ENCODE peak calls at places on chromosome 11, in nine cellular contexts. One of them, this sample, is unnamed.

GRCh38 chr11:24866743-24867142 is 369.9 kb downstream of the LUZP2 start:
- DNase-seq in pancreas: no peak
- DNase-seq in activated CD4-positive, alpha-beta T cell treated with anti-CD3 and anti-CD28 coated beads, Interleukin-2, amount 10 ng/mL, durations not matched to agents 7 days and 5 days: no peak
- DNase-seq in non-pigmented ciliary epithelial cell: no peak
- DNase-seq in adipocyte: no peak
- DNase-seq in lower leg skin: no peak
- DNase-seq in Calu3: no peak
- DNase-seq in fibroblast of mammary gland: no peak
- DNase-seq in HT1080: no peak
- DNase-seq in this sample: no peak

GRCh38 chr11:8440649-8441048 is 153.4 kb downstream of the STK33 start:
- DNase-seq in pancreas: no peak
- DNase-seq in activated CD4-positive, alpha-beta T cell treated with anti-CD3 and anti-CD28 coated beads, Interleukin-2, amount 10 ng/mL, durations not matched to agents 7 days and 5 days: no peak
- DNase-seq in non-pigmented ciliary epithelial cell: no peak
- DNase-seq in adipocyte: no peak
- DNase-seq in lower leg skin: no peak
- DNase-seq in Calu3: no peak
- DNase-seq in fibroblast of mammary gland: no peak
- DNase-seq in HT1080: no peak
- DNase-seq in this sample: no peak

GRCh38 chr11:73656985-73657384 is 10.6 kb downstream of the PLEKHB1 start:
- DNase-seq in pancreas: no peak
- DNase-seq in activated CD4-positive, alpha-beta T cell treated with anti-CD3 and anti-CD28 coated beads, Interleukin-2, amount 10 ng/mL, durations not matched to agents 7 days and 5 days: no peak
- DNase-seq in non-pigmented ciliary epithelial cell: no peak
- DNase-seq in adipocyte: no peak
- DNase-seq in lower leg skin: no peak
- DNase-seq in Calu3: no peak
- DNase-seq in fibroblast of mammary gland: no peak
- DNase-seq in HT1080: no peak
- DNase-seq in this sample: no peak

GRCh38 chr11:14544611-14545010 is 24.4 kb upstream of the PSMA1 start:
- DNase-seq in pancreas: no peak
- DNase-seq in activated CD4-positive, alpha-beta T cell treated with anti-CD3 and anti-CD28 coated beads, Interleukin-2, amount 10 ng/mL, durations not matched to agents 7 days and 5 days: no peak
- DNase-seq in non-pigmented ciliary epithelial cell: no peak
- DNase-seq in adipocyte: peak; percentile 47
- DNase-seq in lower leg skin: no peak
- DNase-seq in Calu3: no peak
- DNase-seq in fibroblast of mammary gland: peak; percentile 74
- DNase-seq in HT1080: peak; percentile 30
- DNase-seq in this sample: peak; percentile 46

GRCh38 chr11:94544832-94545640 is 1.3 kb downstream of the FUT4 start:
- DNase-seq in pancreas: peak; percentile 58
- DNase-seq in activated CD4-positive, alpha-beta T cell treated with anti-CD3 and anti-CD28 coated beads, Interleukin-2, amount 10 ng/mL, durations not matched to agents 7 days and 5 days: peak; percentile 20
- DNase-seq in non-pigmented ciliary epithelial cell: no peak
- DNase-seq in adipocyte: no peak
- DNase-seq in lower leg skin: peak; percentile 46
- DNase-seq in Calu3: no peak
- DNase-seq in fibroblast of mammary gland: no peak
- DNase-seq in HT1080: no peak
- DNase-seq in this sample: no peak

GRCh38 chr11:120568572-120569307 is 57.2 kb downstream of the GRIK4 start:
- DNase-seq in pancreas: no peak
- DNase-seq in activated CD4-positive, alpha-beta T cell treated with anti-CD3 and anti-CD28 coated beads, Interleukin-2, amount 10 ng/mL, durations not matched to agents 7 days and 5 days: no peak
- DNase-seq in non-pigmented ciliary epithelial cell: no peak
- DNase-seq in adipocyte: no peak
- DNase-seq in lower leg skin: no peak
- DNase-seq in Calu3: no peak
- DNase-seq in fibroblast of mammary gland: no peak
- DNase-seq in HT1080: no peak
- DNase-seq in this sample: no peak

GRCh38 chr11:113505046-113505445 is 29.8 kb upstream of the DRD2 start:
- DNase-seq in pancreas: no peak
- DNase-seq in activated CD4-positive, alpha-beta T cell treated with anti-CD3 and anti-CD28 coated beads, Interleukin-2, amount 10 ng/mL, durations not matched to agents 7 days and 5 days: no peak
- DNase-seq in non-pigmented ciliary epithelial cell: no peak
- DNase-seq in adipocyte: no peak
- DNase-seq in lower leg skin: no peak
- DNase-seq in Calu3: no peak
- DNase-seq in fibroblast of mammary gland: no peak
- DNase-seq in HT1080: peak; percentile 34
- DNase-seq in this sample: no peak

GRCh38 chr11:34086554-34087278 is 18.7 kb upstream of the NAT10 start:
- DNase-seq in pancreas: no peak
- DNase-seq in activated CD4-positive, alpha-beta T cell treated with anti-CD3 and anti-CD28 coated beads, Interleukin-2, amount 10 ng/mL, durations not matched to agents 7 days and 5 days: no peak
- DNase-seq in non-pigmented ciliary epithelial cell: no peak
- DNase-seq in adipocyte: no peak
- DNase-seq in lower leg skin: no peak
- DNase-seq in Calu3: no peak
- DNase-seq in fibroblast of mammary gland: peak; percentile 40
- DNase-seq in HT1080: no peak
- DNase-seq in this sample: no peak

GRCh38 chr11:34356918-34357645 is 728 bp downstream of the ABTB2 start:
- DNase-seq in pancreas: peak; percentile 70
- DNase-seq in activated CD4-positive, alpha-beta T cell treated with anti-CD3 and anti-CD28 coated beads, Interleukin-2, amount 10 ng/mL, durations not matched to agents 7 days and 5 days: peak; percentile 45
- DNase-seq in non-pigmented ciliary epithelial cell: no peak
- DNase-seq in adipocyte: peak; percentile 80
- DNase-seq in lower leg skin: peak; percentile 43
- DNase-seq in Calu3: peak; percentile 51
- DNase-seq in fibroblast of mammary gland: peak; percentile 55
- DNase-seq in HT1080: peak; percentile 48
- DNase-seq in this sample: no peak

GRCh38 chr11:13136272-13136596 is 127.1 kb downstream of the RASSF10 start:
- DNase-seq in pancreas: no peak
- DNase-seq in activated CD4-positive, alpha-beta T cell treated with anti-CD3 and anti-CD28 coated beads, Interleukin-2, amount 10 ng/mL, durations not matched to agents 7 days and 5 days: no peak
- DNase-seq in non-pigmented ciliary epithelial cell: no peak
- DNase-seq in adipocyte: no peak
- DNase-seq in lower leg skin: no peak
- DNase-seq in Calu3: no peak
- DNase-seq in fibroblast of mammary gland: no peak
- DNase-seq in HT1080: no peak
- DNase-seq in this sample: no peak

GRCh38 chr11:31487848-31488247 is 21.6 kb downstream of the IMMP1L start:
- DNase-seq in pancreas: peak; percentile 16
- DNase-seq in activated CD4-positive, alpha-beta T cell treated with anti-CD3 and anti-CD28 coated beads, Interleukin-2, amount 10 ng/mL, durations not matched to agents 7 days and 5 days: peak; percentile 29
- DNase-seq in non-pigmented ciliary epithelial cell: no peak
- DNase-seq in adipocyte: peak; percentile 75
- DNase-seq in lower leg skin: no peak
- DNase-seq in Calu3: peak; percentile 15
- DNase-seq in fibroblast of mammary gland: peak; percentile 75
- DNase-seq in HT1080: peak; percentile 21
- DNase-seq in this sample: peak; percentile 10

GRCh38 chr11:15757299-15757698 is 599.0 kb downstream of the SOX6 start:
- DNase-seq in pancreas: no peak
- DNase-seq in activated CD4-positive, alpha-beta T cell treated with anti-CD3 and anti-CD28 coated beads, Interleukin-2, amount 10 ng/mL, durations not matched to agents 7 days and 5 days: no peak
- DNase-seq in non-pigmented ciliary epithelial cell: no peak
- DNase-seq in adipocyte: no peak
- DNase-seq in lower leg skin: no peak
- DNase-seq in Calu3: no peak
- DNase-seq in fibroblast of mammary gland: no peak
- DNase-seq in HT1080: peak; percentile 5
- DNase-seq in this sample: no peak

GRCh38 chr11:117843666-117844484 is 19.3 kb upstream of the FXYD2 start:
- DNase-seq in pancreas: peak; percentile 84
- DNase-seq in activated CD4-positive, alpha-beta T cell treated with anti-CD3 and anti-CD28 coated beads, Interleukin-2, amount 10 ng/mL, durations not matched to agents 7 days and 5 days: peak; percentile 84
- DNase-seq in non-pigmented ciliary epithelial cell: no peak
- DNase-seq in adipocyte: peak; percentile 85
- DNase-seq in lower leg skin: peak; percentile 74
- DNase-seq in Calu3: peak; percentile 76
- DNase-seq in fibroblast of mammary gland: peak; percentile 70
- DNase-seq in HT1080: peak; percentile 53
- DNase-seq in this sample: peak; percentile 16

GRCh38 chr11:73965076-73965763 is 14.4 kb downstream of the DNAJB13 start:
- DNase-seq in pancreas: no peak
- DNase-seq in activated CD4-positive, alpha-beta T cell treated with anti-CD3 and anti-CD28 coated beads, Interleukin-2, amount 10 ng/mL, durations not matched to agents 7 days and 5 days: no peak
- DNase-seq in non-pigmented ciliary epithelial cell: no peak
- DNase-seq in adipocyte: no peak
- DNase-seq in lower leg skin: no peak
- DNase-seq in Calu3: no peak
- DNase-seq in fibroblast of mammary gland: peak; percentile 32
- DNase-seq in HT1080: peak; percentile 26
- DNase-seq in this sample: no peak

GRCh38 chr11:72813740-72814138 is 472 bp upstream of the ATG16L2 start:
- DNase-seq in pancreas: no peak
- DNase-seq in activated CD4-positive, alpha-beta T cell treated with anti-CD3 and anti-CD28 coated beads, Interleukin-2, amount 10 ng/mL, durations not matched to agents 7 days and 5 days: peak; percentile 80
- DNase-seq in non-pigmented ciliary epithelial cell: no peak
- DNase-seq in adipocyte: peak; percentile 92
- DNase-seq in lower leg skin: no peak
- DNase-seq in Calu3: peak; percentile 86
- DNase-seq in fibroblast of mammary gland: peak; percentile 68
- DNase-seq in HT1080: peak; percentile 77
- DNase-seq in this sample: no peak

GRCh38 chr11:67632175-67632981 is 2.6 kb upstream of the NUDT8 start:
- DNase-seq in pancreas: peak; percentile 87
- DNase-seq in activated CD4-positive, alpha-beta T cell treated with anti-CD3 and anti-CD28 coated beads, Interleukin-2, amount 10 ng/mL, durations not matched to agents 7 days and 5 days: no peak
- DNase-seq in non-pigmented ciliary epithelial cell: no peak
- DNase-seq in adipocyte: no peak
- DNase-seq in lower leg skin: no peak
- DNase-seq in Calu3: no peak
- DNase-seq in fibroblast of mammary gland: no peak
- DNase-seq in HT1080: no peak
- DNase-seq in this sample: no peak

GRCh38 chr11:100674212-100674611 is 12.9 kb upstream of the ARHGAP42 start:
- DNase-seq in pancreas: no peak
- DNase-seq in activated CD4-positive, alpha-beta T cell treated with anti-CD3 and anti-CD28 coated beads, Interleukin-2, amount 10 ng/mL, durations not matched to agents 7 days and 5 days: no peak
- DNase-seq in non-pigmented ciliary epithelial cell: no peak
- DNase-seq in adipocyte: no peak
- DNase-seq in lower leg skin: no peak
- DNase-seq in Calu3: no peak
- DNase-seq in fibroblast of mammary gland: peak; percentile 67
- DNase-seq in HT1080: no peak
- DNase-seq in this sample: no peak

GRCh38 chr11:65386307-65387081 is at the start of gene FRMD8:
- DNase-seq in pancreas: peak; percentile 89
- DNase-seq in activated CD4-positive, alpha-beta T cell treated with anti-CD3 and anti-CD28 coated beads, Interleukin-2, amount 10 ng/mL, durations not matched to agents 7 days and 5 days: peak; percentile 88
- DNase-seq in non-pigmented ciliary epithelial cell: no peak
- DNase-seq in adipocyte: peak; percentile 97
- DNase-seq in lower leg skin: peak; percentile 90
- DNase-seq in Calu3: peak; percentile 88
- DNase-seq in fibroblast of mammary gland: peak; percentile 69
- DNase-seq in HT1080: peak; percentile 73
- DNase-seq in this sample: peak; percentile 35

GRCh38 chr11:119404872-119405271 is 18.1 kb downstream of the THY1 start:
- DNase-seq in pancreas: no peak
- DNase-seq in activated CD4-positive, alpha-beta T cell treated with anti-CD3 and anti-CD28 coated beads, Interleukin-2, amount 10 ng/mL, durations not matched to agents 7 days and 5 days: no peak
- DNase-seq in non-pigmented ciliary epithelial cell: no peak
- DNase-seq in adipocyte: peak; percentile 31
- DNase-seq in lower leg skin: no peak
- DNase-seq in Calu3: no peak
- DNase-seq in fibroblast of mammary gland: no peak
- DNase-seq in HT1080: no peak
- DNase-seq in this sample: no peak

GRCh38 chr11:130528301-130528651 is 79.8 kb downstream of the ADAMTS15 start:
- DNase-seq in pancreas: no peak
- DNase-seq in activated CD4-positive, alpha-beta T cell treated with anti-CD3 and anti-CD28 coated beads, Interleukin-2, amount 10 ng/mL, durations not matched to agents 7 days and 5 days: no peak
- DNase-seq in non-pigmented ciliary epithelial cell: no peak
- DNase-seq in adipocyte: peak; percentile 24
- DNase-seq in lower leg skin: no peak
- DNase-seq in Calu3: no peak
- DNase-seq in fibroblast of mammary gland: peak; percentile 17
- DNase-seq in HT1080: no peak
- DNase-seq in this sample: no peak

GRCh38 chr11:74818283-74818946 is 69.8 kb downstream of the RNF169 start:
- DNase-seq in pancreas: no peak
- DNase-seq in activated CD4-positive, alpha-beta T cell treated with anti-CD3 and anti-CD28 coated beads, Interleukin-2, amount 10 ng/mL, durations not matched to agents 7 days and 5 days: no peak
- DNase-seq in non-pigmented ciliary epithelial cell: no peak
- DNase-seq in adipocyte: no peak
- DNase-seq in lower leg skin: no peak
- DNase-seq in Calu3: no peak
- DNase-seq in fibroblast of mammary gland: no peak
- DNase-seq in HT1080: peak; percentile 5
- DNase-seq in this sample: no peak

GRCh38 chr11:6258571-6258998 is 1.1 kb upstream of the CCKBR start:
- DNase-seq in pancreas: peak; percentile 29
- DNase-seq in activated CD4-positive, alpha-beta T cell treated with anti-CD3 and anti-CD28 coated beads, Interleukin-2, amount 10 ng/mL, durations not matched to agents 7 days and 5 days: no peak
- DNase-seq in non-pigmented ciliary epithelial cell: no peak
- DNase-seq in adipocyte: peak; percentile 32
- DNase-seq in lower leg skin: no peak
- DNase-seq in Calu3: no peak
- DNase-seq in fibroblast of mammary gland: no peak
- DNase-seq in HT1080: no peak
- DNase-seq in this sample: no peak

GRCh38 chr11:20544536-20545237 is 54.7 kb upstream of the SLC6A5 start:
- DNase-seq in pancreas: no peak
- DNase-seq in activated CD4-positive, alpha-beta T cell treated with anti-CD3 and anti-CD28 coated beads, Interleukin-2, amount 10 ng/mL, durations not matched to agents 7 days and 5 days: no peak
- DNase-seq in non-pigmented ciliary epithelial cell: no peak
- DNase-seq in adipocyte: no peak
- DNase-seq in lower leg skin: no peak
- DNase-seq in Calu3: no peak
- DNase-seq in fibroblast of mammary gland: no peak
- DNase-seq in HT1080: no peak
- DNase-seq in this sample: no peak

GRCh38 chr11:41245184-41245583 is 214.3 kb downstream of the LRRC4C start:
- DNase-seq in pancreas: no peak
- DNase-seq in activated CD4-positive, alpha-beta T cell treated with anti-CD3 and anti-CD28 coated beads, Interleukin-2, amount 10 ng/mL, durations not matched to agents 7 days and 5 days: no peak
- DNase-seq in non-pigmented ciliary epithelial cell: no peak
- DNase-seq in adipocyte: no peak
- DNase-seq in lower leg skin: no peak
- DNase-seq in Calu3: no peak
- DNase-seq in fibroblast of mammary gland: no peak
- DNase-seq in HT1080: no peak
- DNase-seq in this sample: no peak

GRCh38 chr11:61158691-61159381 is 2.4 kb downstream of the VPS37C start:
- DNase-seq in pancreas: no peak
- DNase-seq in activated CD4-positive, alpha-beta T cell treated with anti-CD3 and anti-CD28 coated beads, Interleukin-2, amount 10 ng/mL, durations not matched to agents 7 days and 5 days: no peak
- DNase-seq in non-pigmented ciliary epithelial cell: no peak
- DNase-seq in adipocyte: peak; percentile 59
- DNase-seq in lower leg skin: no peak
- DNase-seq in Calu3: peak; percentile 28
- DNase-seq in fibroblast of mammary gland: peak; percentile 78
- DNase-seq in HT1080: no peak
- DNase-seq in this sample: no peak

GRCh38 chr11:92316410-92316809 is 91.8 kb downstream of the FAT3 start:
- DNase-seq in pancreas: no peak
- DNase-seq in activated CD4-positive, alpha-beta T cell treated with anti-CD3 and anti-CD28 coated beads, Interleukin-2, amount 10 ng/mL, durations not matched to agents 7 days and 5 days: no peak
- DNase-seq in non-pigmented ciliary epithelial cell: no peak
- DNase-seq in adipocyte: no peak
- DNase-seq in lower leg skin: no peak
- DNase-seq in Calu3: no peak
- DNase-seq in fibroblast of mammary gland: no peak
- DNase-seq in HT1080: no peak
- DNase-seq in this sample: no peak

GRCh38 chr11:12430351-12430750 is 53.0 kb downstream of the PARVA start:
- DNase-seq in pancreas: no peak
- DNase-seq in activated CD4-positive, alpha-beta T cell treated with anti-CD3 and anti-CD28 coated beads, Interleukin-2, amount 10 ng/mL, durations not matched to agents 7 days and 5 days: no peak
- DNase-seq in non-pigmented ciliary epithelial cell: no peak
- DNase-seq in adipocyte: peak; percentile 46
- DNase-seq in lower leg skin: no peak
- DNase-seq in Calu3: peak; percentile 64
- DNase-seq in fibroblast of mammary gland: peak; percentile 84
- DNase-seq in HT1080: peak; percentile 50
- DNase-seq in this sample: no peak

GRCh38 chr11:18650859-18651557 is 16.9 kb upstream of the SPTY2D1 start:
- DNase-seq in pancreas: peak; percentile 48
- DNase-seq in activated CD4-positive, alpha-beta T cell treated with anti-CD3 and anti-CD28 coated beads, Interleukin-2, amount 10 ng/mL, durations not matched to agents 7 days and 5 days: peak; percentile 65
- DNase-seq in non-pigmented ciliary epithelial cell: no peak
- DNase-seq in adipocyte: peak; percentile 52
- DNase-seq in lower leg skin: peak; percentile 23
- DNase-seq in Calu3: peak; percentile 36
- DNase-seq in fibroblast of mammary gland: peak; percentile 76
- DNase-seq in HT1080: peak; percentile 66
- DNase-seq in this sample: no peak

GRCh38 chr11:87281496-87281895 is 243.8 kb downstream of the TMEM135 start:
- DNase-seq in pancreas: no peak
- DNase-seq in activated CD4-positive, alpha-beta T cell treated with anti-CD3 and anti-CD28 coated beads, Interleukin-2, amount 10 ng/mL, durations not matched to agents 7 days and 5 days: no peak
- DNase-seq in non-pigmented ciliary epithelial cell: no peak
- DNase-seq in adipocyte: peak; percentile 93
- DNase-seq in lower leg skin: no peak
- DNase-seq in Calu3: no peak
- DNase-seq in fibroblast of mammary gland: peak; percentile 86
- DNase-seq in HT1080: peak; percentile 8
- DNase-seq in this sample: peak; percentile 31

GRCh38 chr11:128840137-128840536 is 27.0 kb downstream of the KCNJ1 start:
- DNase-seq in pancreas: no peak
- DNase-seq in activated CD4-positive, alpha-beta T cell treated with anti-CD3 and anti-CD28 coated beads, Interleukin-2, amount 10 ng/mL, durations not matched to agents 7 days and 5 days: no peak
- DNase-seq in non-pigmented ciliary epithelial cell: no peak
- DNase-seq in adipocyte: no peak
- DNase-seq in lower leg skin: no peak
- DNase-seq in Calu3: no peak
- DNase-seq in fibroblast of mammary gland: no peak
- DNase-seq in HT1080: no peak
- DNase-seq in this sample: no peak

GRCh38 chr11:1741741-1742140 is 8.7 kb downstream of the IFITM10 start:
- DNase-seq in pancreas: no peak
- DNase-seq in activated CD4-positive, alpha-beta T cell treated with anti-CD3 and anti-CD28 coated beads, Interleukin-2, amount 10 ng/mL, durations not matched to agents 7 days and 5 days: no peak
- DNase-seq in non-pigmented ciliary epithelial cell: no peak
- DNase-seq in adipocyte: no peak
- DNase-seq in lower leg skin: no peak
- DNase-seq in Calu3: no peak
- DNase-seq in fibroblast of mammary gland: no peak
- DNase-seq in HT1080: no peak
- DNase-seq in this sample: no peak